ENCODE peak calls at places on chromosomes 2 and 18, in six cellular contexts. U is BE2C, Y is pancreas, X is kidney, E is brain microvascular endothelial cell, F is esophagus squamous epithelium. C is an unnamed sample. For H3K36me3, the result is how much of the 10 kb centered on the place peaks cover.

GRCh38 chr18:47260138-47260923 is 8.9 kb upstream of the SKOR2 start:
- DNase-seq in Y (peak), E (peak), F (no peak), U (no peak), X (peak), C (peak)

GRCh38 chr2:178523596-178524134 is 43.4 kb downstream of the PLEKHA3 start:
- DNase-seq in E (no peak), Y (no peak), U (no peak), F (no peak), X (no peak), C (no peak)

GRCh38 chr2:2260691-2261268 is 70.3 kb downstream of the MYT1L start:
- DNase-seq in U (no peak), Y (no peak), X (no peak), F (no peak), E (no peak), C (no peak)

GRCh38 chr2:104919127-104919526 is 65.2 kb downstream of the POU3F3 start:
- DNase-seq in X (no peak), E (no peak), U (peak), F (no peak), Y (no peak), C (peak)

GRCh38 chr2:178700922-178701342 is 106.3 kb downstream of the TTN start:
- DNase-seq in U (no peak), X (no peak), F (no peak), E (no peak), Y (no peak), C (peak)

GRCh38 chr2:88669371-88670214 is 21.9 kb upstream of the RPIA start:
- DNase-seq in E (peak), U (peak), X (no peak), Y (peak), F (no peak), C (peak)

GRCh38 chr2:83069724-83070123 is 1389.4 kb downstream of the SUCLG1 start:
- DNase-seq in E (peak), Y (no peak), U (no peak), F (no peak), X (no peak), C (peak)

GRCh38 chr2:178804791-178805190 is 2.4 kb downstream of the TTN start:
- DNase-seq in Y (no peak), X (no peak), F (no peak), E (peak), U (no peak), C (peak)

GRCh38 chr2:74001781-74002514 is 17.2 kb downstream of the TET3 start:
- DNase-seq in F (no peak), X (no peak), U (no peak), E (no peak), Y (no peak), C (no peak)

DNA sequence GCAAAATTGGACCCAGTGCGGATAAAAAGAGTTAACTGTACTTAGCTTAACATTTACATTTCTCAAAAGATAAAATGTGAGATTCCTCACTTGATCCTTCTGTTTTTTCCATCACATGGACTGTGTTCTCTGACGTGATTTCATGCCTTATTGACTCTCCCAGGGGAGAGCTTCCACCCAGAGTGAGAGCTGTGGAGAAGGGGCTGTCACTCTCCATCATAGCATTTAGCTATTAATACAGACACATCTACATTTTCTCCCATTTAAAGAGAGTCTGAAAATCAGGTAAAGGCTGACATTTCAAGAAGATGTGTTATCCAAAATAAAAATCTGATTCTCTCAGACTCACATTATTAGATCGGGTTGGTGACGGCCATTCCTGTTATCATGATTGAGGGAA is 493.8 kb downstream of the FBXO15 start:
- DNase-seq in E (no peak), X (no peak), U (no peak), F (no peak), Y (no peak), C (no peak)
- H3K4me3 ChIP-seq in E (no peak), X (no peak), U (no peak), F (no peak), Y (no peak), C (no peak)

GRCh38 chr18:49784427-49785185 is 28.7 kb downstream of the ACAA2 start:
- DNase-seq in E (no peak), F (no peak), U (no peak), X (no peak), Y (no peak), C (no peak)
- H3K36me3 ChIP-seq in E (under half), F (half or more), U (under half), X (under half), Y (under half), C (under half)

GRCh38 chr2:160039166-160039903 is 23.1 kb downstream of the PLA2R1 start:
- DNase-seq in Y (peak), F (no peak), E (peak), X (no peak), U (no peak), C (no peak)

GRCh38 chr2:160033732-160034392 is 28.6 kb downstream of the PLA2R1 start:
- DNase-seq in F (no peak), Y (no peak), U (no peak), E (peak), X (no peak), C (peak)

GRCh38 chr2:160034396-160034795 is 28.0 kb downstream of the PLA2R1 start:
- DNase-seq in E (peak), X (no peak), F (no peak), U (no peak), Y (no peak), C (no peak)

GRCh38 chr2:160035125-160035524 is 27.3 kb downstream of the PLA2R1 start:
- DNase-seq in E (no peak), X (no peak), Y (no peak), F (no peak), U (no peak), C (no peak)

GRCh38 chr2:160036736-160037135 is 25.7 kb downstream of the PLA2R1 start:
- DNase-seq in F (no peak), Y (no peak), X (no peak), E (no peak), U (no peak), C (no peak)
- H3K4me3 ChIP-seq in F (no peak), Y (no peak), X (no peak), E (no peak), U (no peak), C (no peak)

DNA sequence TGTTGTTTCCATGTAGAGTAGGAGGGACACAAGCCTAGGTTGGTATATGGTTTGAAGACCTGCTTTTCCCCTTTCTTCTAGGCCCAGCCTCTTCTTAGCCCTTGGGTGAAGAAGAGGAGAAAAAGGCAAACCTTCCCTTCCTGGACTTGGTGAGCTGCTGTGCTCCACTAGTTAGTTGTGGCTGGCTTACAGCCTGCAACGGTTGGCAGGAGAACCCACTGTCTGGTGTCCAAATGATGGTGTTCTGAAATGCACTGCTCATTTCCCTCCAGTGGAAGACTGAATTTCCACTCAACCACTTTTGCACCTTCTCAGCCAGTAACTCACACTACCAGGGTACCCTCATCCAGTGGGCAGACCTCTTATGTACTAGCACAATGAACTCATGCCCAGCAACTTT is 824.1 kb downstream of the NRXN1 start:
- DNase-seq in X (no peak), E (no peak), U (no peak), Y (no peak), F (no peak), C (no peak)
- H3K36me3 ChIP-seq in X (under half), E (under half), U (under half), Y (under half), F (under half), C (under half)